ENCODE peak calls at places on chromosomes 11 and 22, in five cellular contexts. M is cardiac muscle cell, R is GM19239, P is GM12891, D is NCI-H345. I is an unnamed sample.

GRCh38 chr11:70028147-70028855 is 49.8 kb upstream of the ANO1 start:
- DNase-seq in D (no peak), R (no peak), M (no peak), P (no peak), I (no peak)

GRCh38 chr11:72430743-72431570 is 3.4 kb downstream of the CLPB start:
- DNase-seq in R (peak; percentile 44), P (peak; percentile 49), D (peak; percentile 42), M (peak; percentile 71), I (peak; percentile 7)

GRCh38 chr11:123286761-123287160 is 91.7 kb upstream of the CLMP start:
- DNase-seq in D (no peak), M (peak; percentile 58), R (no peak), P (no peak), I (no peak)

GRCh38 chr11:66002648-66003225 is 434 bp downstream of the BANF1 start:
- DNase-seq in D (no peak), R (peak; percentile 58), P (peak; percentile 67), M (peak; percentile 57), I (no peak)

GRCh38 chr22:40797427-40797826 is 21.7 kb downstream of the SLC25A17 start:
- DNase-seq in P (no peak), D (no peak), R (no peak), M (no peak), I (no peak)

GRCh38 chr11:73249304-73249703 is 22.8 kb upstream of the P2RY6 start:
- DNase-seq in M (no peak), R (no peak), D (no peak), P (no peak), I (no peak)

GRCh38 chr11:116984589-116984988 is 113.6 kb downstream of the SIK3 start:
- DNase-seq in P (no peak), D (no peak), M (peak; percentile 92), R (no peak), I (no peak)

GRCh38 chr11:118304227-118304808 is at the start of gene CD3E:
- DNase-seq in D (no peak), P (no peak), M (no peak), R (no peak), I (no peak)

GRCh38 chr22:39913886-39914285 is 13.0 kb downstream of the GRAP2 start:
- DNase-seq in M (no peak), P (no peak), R (no peak), D (no peak), I (no peak)

GRCh38 chr11:119491753-119492455 is 68.9 kb upstream of the THY1 start:
- DNase-seq in P (no peak), R (no peak), D (peak; percentile 81), M (peak; percentile 29), I (peak; percentile 95)

GRCh38 chr11:131064373-131064991 is 148.2 kb upstream of the SNX19 start:
- DNase-seq in M (peak; percentile 72), D (peak; percentile 40), R (peak; percentile 40), P (peak; percentile 40), I (peak; percentile 40)

GRCh38 chr11:116716617-116717016 is 56.2 kb downstream of the BUD13 start:
- DNase-seq in M (no peak), P (no peak), D (no peak), R (no peak), I (no peak)

GRCh38 chr11:14774738-14775137 is 117.3 kb downstream of the CYP2R1 start:
- DNase-seq in P (no peak), R (no peak), M (no peak), D (no peak), I (no peak)

GRCh38 chr11:69792611-69793010 is 17.5 kb upstream of the FGF4 start:
- DNase-seq in M (no peak), R (no peak), D (no peak), P (no peak), I (no peak)

GRCh38 chr11:57341250-57341808 is 3.2 kb downstream of the P2RX3 start:
- DNase-seq in R (no peak), P (no peak), M (no peak), D (no peak), I (no peak)

GRCh38 chr11:101860694-101861371 is 54.0 kb upstream of the CEP126 start:
- DNase-seq in P (peak; percentile 14), R (peak; percentile 18), D (peak; percentile 55), M (peak; percentile 80), I (no peak)

GRCh38 chr11:128494418-128495332 is 92.7 kb downstream of the ETS1 start:
- DNase-seq in P (no peak), D (no peak), R (no peak), M (no peak), I (no peak)

GRCh38 chr11:69358398-69359080 is 64.6 kb downstream of the MYEOV start:
- DNase-seq in M (no peak), R (no peak), P (no peak), D (no peak), I (no peak)

GRCh38 chr11:70550456-70551195 is 152.3 kb downstream of the CTTN start:
- DNase-seq in R (no peak), D (no peak), P (no peak), M (no peak), I (no peak)

GRCh38 chr11:126339866-126340434 is 15.5 kb upstream of the ST3GAL4 start:
- DNase-seq in R (no peak), D (no peak), P (no peak), M (peak; percentile 69), I (no peak)

GRCh38 chr11:18749681-18750319 is 23.8 kb upstream of the IGSF22 start:
- DNase-seq in M (peak; percentile 70), R (no peak), D (no peak), P (no peak), I (no peak)

GRCh38 chr11:68436985-68437926 is 23.3 kb upstream of the PPP6R3 start:
- DNase-seq in R (no peak), D (no peak), P (no peak), M (peak; percentile 89), I (no peak)

GRCh38 chr22:19942071-19942885 is 660 bp upstream of the TXNRD2 start:
- DNase-seq in D (no peak), R (no peak), P (no peak), M (peak; percentile 80), I (no peak)

GRCh38 chr11:73965076-73965763 is 14.4 kb downstream of the DNAJB13 start:
- DNase-seq in D (no peak), P (no peak), R (no peak), M (peak; percentile 21), I (no peak)

GRCh38 chr11:112889446-112889845 is 71.8 kb upstream of the NCAM1 start:
- DNase-seq in P (no peak), R (no peak), D (no peak), M (no peak), I (no peak)

GRCh38 chr11:67357831-67358555 is 4.6 kb upstream of the POLD4 start:
- DNase-seq in P (no peak), R (no peak), D (no peak), M (peak; percentile 51), I (no peak)

GRCh38 chr22:30044369-30044768 is 35.9 kb upstream of the HORMAD2 start:
- DNase-seq in P (no peak), R (no peak), D (peak; percentile 11), M (peak; percentile 78), I (no peak)

GRCh38 chr22:48382197-48382596 is 1445.5 kb downstream of the BRD1 start:
- DNase-seq in P (no peak), M (no peak), D (no peak), R (no peak), I (no peak)

GRCh38 chr11:79931692-79932091 is 490.9 kb upstream of the TENM4 start:
- DNase-seq in M (no peak), P (no peak), R (no peak), D (no peak), I (no peak)

GRCh38 chr11:83611616-83612015 is 325.4 kb upstream of the CCDC90B start:
- DNase-seq in M (no peak), D (peak; percentile 75), P (no peak), R (no peak), I (no peak)

GRCh38 chr22:32661296-32661695 is 140.2 kb upstream of the TIMP3 start:
- DNase-seq in D (no peak), M (peak; percentile 93), P (no peak), R (no peak), I (no peak)

GRCh38 chr11:9615031-9615451 is 41.6 kb downstream of the WEE1 start:
- DNase-seq in M (no peak), D (no peak), R (no peak), P (peak; percentile 30), I (no peak)

GRCh38 chr11:90635145-90635544 is 412.3 kb upstream of the CHORDC1 start:
- DNase-seq in D (no peak), M (no peak), R (no peak), P (no peak), I (no peak)

GRCh38 chr22:49765091-49765771 is 62.4 kb downstream of the BRD1 start:
- DNase-seq in R (no peak), M (no peak), P (no peak), D (no peak), I (no peak)

GRCh38 chr11:128893578-128894295 is 2.6 kb downstream of the KCNJ5 start:
- DNase-seq in P (no peak), R (no peak), D (no peak), M (no peak), I (no peak)

GRCh38 chr11:66919938-66920337 is 38.2 kb downstream of the PC start:
- DNase-seq in P (no peak), R (no peak), D (no peak), M (no peak), I (no peak)

GRCh38 chr22:32916025-32916424 is 114.5 kb downstream of the TIMP3 start:
- DNase-seq in D (no peak), R (no peak), P (no peak), M (no peak), I (no peak)

GRCh38 chr11:58334708-58335107 is 24.2 kb downstream of the OR5B17 start:
- DNase-seq in M (peak; percentile 61), R (no peak), P (no peak), D (no peak), I (no peak)

I was measured in NCI-H1092.